ENCODE peak calls at places on chromosomes 7 and 10, in seven cellular contexts. One of them, this sample, is unnamed.

GRCh38 chr10:4730998-4731397 is 95.0 kb upstream of the AKR1E2 start:
- DNase-seq in A549: no peak
- DNase-seq in upper lobe of left lung: no peak
- DNase-seq in stomach: no peak
- DNase-seq in endothelial cell of umbilical vein: no peak
- DNase-seq in breast epithelium: no peak
- DNase-seq in transverse colon: no peak
- DNase-seq in this sample: no peak

GRCh38 chr7:66502230-66503035 is 126.2 kb upstream of the KCTD7 start:
- DNase-seq in endothelial cell of umbilical vein: no peak
- DNase-seq in A549: no peak
- DNase-seq in stomach: no peak
- DNase-seq in transverse colon: no peak
- DNase-seq in upper lobe of left lung: no peak
- DNase-seq in breast epithelium: no peak
- DNase-seq in this sample: no peak

GRCh38 chr10:3676564-3676963 is 108.4 kb downstream of the KLF6 start:
- DNase-seq in stomach: no peak
- DNase-seq in A549: no peak
- DNase-seq in transverse colon: no peak
- DNase-seq in endothelial cell of umbilical vein: no peak
- DNase-seq in breast epithelium: no peak
- DNase-seq in upper lobe of left lung: no peak
- DNase-seq in this sample: no peak

GRCh38 chr7:33773053-33773452 is 132.3 kb upstream of the BMPER start:
- DNase-seq in transverse colon: no peak
- DNase-seq in upper lobe of left lung: no peak
- DNase-seq in stomach: no peak
- DNase-seq in breast epithelium: no peak
- DNase-seq in endothelial cell of umbilical vein: peak; percentile 58
- DNase-seq in A549: no peak
- DNase-seq in this sample: no peak

GRCh38 chr10:133129854-133130495 is 30.0 kb upstream of the KNDC1 start:
- DNase-seq in A549: no peak
- DNase-seq in endothelial cell of umbilical vein: no peak
- DNase-seq in breast epithelium: peak; percentile 34
- DNase-seq in stomach: no peak
- DNase-seq in upper lobe of left lung: peak; percentile 14
- DNase-seq in transverse colon: no peak
- DNase-seq in this sample: no peak

GRCh38 chr10:30365278-30365677 is 16.2 kb upstream of the MTPAP start:
- DNase-seq in transverse colon: no peak
- DNase-seq in A549: no peak
- DNase-seq in stomach: no peak
- DNase-seq in upper lobe of left lung: no peak
- DNase-seq in breast epithelium: no peak
- DNase-seq in endothelial cell of umbilical vein: no peak
- DNase-seq in this sample: no peak

GRCh38 chr7:113622796-113623195 is 296.0 kb downstream of the PPP1R3A start:
- DNase-seq in stomach: no peak
- DNase-seq in transverse colon: no peak
- DNase-seq in upper lobe of left lung: no peak
- DNase-seq in endothelial cell of umbilical vein: no peak
- DNase-seq in A549: no peak
- DNase-seq in breast epithelium: no peak
- DNase-seq in this sample: no peak

GRCh38 chr10:92087750-92088395 is 164.3 kb downstream of the BTAF1 start:
- DNase-seq in breast epithelium: peak; percentile 58
- DNase-seq in stomach: peak; percentile 76
- DNase-seq in endothelial cell of umbilical vein: peak; percentile 91
- DNase-seq in transverse colon: peak; percentile 69
- DNase-seq in A549: peak; percentile 86
- DNase-seq in upper lobe of left lung: peak; percentile 70
- DNase-seq in this sample: peak; percentile 81

GRCh38 chr7:128322040-128322643 is 21.6 kb downstream of the RBM28 start:
- DNase-seq in upper lobe of left lung: no peak
- DNase-seq in stomach: no peak
- DNase-seq in A549: peak; percentile 54
- DNase-seq in transverse colon: no peak
- DNase-seq in endothelial cell of umbilical vein: peak; percentile 47
- DNase-seq in breast epithelium: no peak
- DNase-seq in this sample: no peak

GRCh38 chr10:9824546-9825164 is 1193.0 kb upstream of the CELF2 start:
- DNase-seq in endothelial cell of umbilical vein: no peak
- DNase-seq in breast epithelium: no peak
- DNase-seq in transverse colon: no peak
- DNase-seq in stomach: peak; percentile 50
- DNase-seq in A549: no peak
- DNase-seq in upper lobe of left lung: no peak
- DNase-seq in this sample: no peak

DNA sequence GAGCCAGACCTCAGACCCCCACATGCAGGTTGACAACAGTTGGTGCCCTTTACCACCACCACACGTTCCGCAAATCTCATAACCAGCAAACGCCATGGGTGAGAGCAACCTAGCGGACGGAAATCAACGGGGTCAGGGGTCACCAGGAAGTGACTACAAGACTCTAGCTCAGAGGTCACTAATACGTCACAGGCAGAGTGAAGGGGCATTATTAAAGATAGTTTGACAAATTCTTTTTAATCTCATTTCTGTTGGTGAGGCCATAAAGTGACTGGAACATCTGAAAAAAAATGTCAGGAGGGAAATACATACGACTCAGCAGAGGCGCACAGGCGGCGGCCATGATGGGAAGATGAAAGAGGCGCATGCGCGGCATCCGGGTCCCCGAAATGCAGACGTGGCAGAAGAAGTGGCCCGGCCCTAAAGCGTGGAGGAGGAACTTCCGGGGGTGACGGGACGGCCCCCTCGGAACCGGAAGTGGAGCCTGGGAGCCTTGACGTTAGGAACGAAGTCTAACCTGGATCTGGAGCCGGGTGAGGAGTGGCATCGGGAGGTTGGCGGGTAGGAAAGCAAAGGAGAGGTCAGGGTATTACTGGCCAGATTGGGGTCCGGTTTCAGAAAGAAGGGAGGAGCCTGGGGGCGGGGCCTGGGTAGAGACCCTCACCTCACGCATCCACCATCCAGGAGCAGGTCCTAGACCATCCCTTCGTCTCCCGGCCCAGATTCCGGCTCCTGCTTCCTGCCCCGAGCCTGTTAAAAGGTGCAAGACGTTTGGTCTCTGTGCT is at the start of gene SEC24C:
- DNase-seq in transverse colon: peak; percentile 98
- DNase-seq in upper lobe of left lung: peak; percentile 94
- DNase-seq in stomach: peak; percentile 98
- DNase-seq in A549: peak; percentile 96
- DNase-seq in breast epithelium: peak; percentile 95
- DNase-seq in endothelial cell of umbilical vein: peak; percentile 97
- DNase-seq in this sample: peak; percentile 93
- TF ChIP-seq POLR2A in transverse colon: peak; percentile 79
- TF ChIP-seq POLR2A in upper lobe of left lung: peak; percentile 70
- TF ChIP-seq POLR2A in stomach: no peak
- TF ChIP-seq POLR2A in A549: peak; percentile 53
- TF ChIP-seq POLR2A in breast epithelium: peak; percentile 52
- TF ChIP-seq POLR2A in endothelial cell of umbilical vein: peak; percentile 79
- TF ChIP-seq POLR2A in this sample: peak; percentile 20

GRCh38 chr10:82609845-82610244 is 734.9 kb downstream of the NRG3 start:
- DNase-seq in endothelial cell of umbilical vein: no peak
- DNase-seq in transverse colon: no peak
- DNase-seq in upper lobe of left lung: no peak
- DNase-seq in A549: no peak
- DNase-seq in stomach: no peak
- DNase-seq in breast epithelium: no peak
- DNase-seq in this sample: no peak
- H3K9me3 ChIP-seq in endothelial cell of umbilical vein: no peaks in the 10 kb centered on the region
- H3K9me3 ChIP-seq in transverse colon: no peaks in the 10 kb centered on the region
- H3K9me3 ChIP-seq in upper lobe of left lung: no peaks in the 10 kb centered on the region
- H3K9me3 ChIP-seq in A549: peaks cover 2% of the 10 kb centered on the region
- H3K9me3 ChIP-seq in stomach: peaks cover 5% of the 10 kb centered on the region
- H3K9me3 ChIP-seq in breast epithelium: no peaks in the 10 kb centered on the region
- H3K9me3 ChIP-seq in this sample: peaks cover 7% of the 10 kb centered on the region

GRCh38 chr7:879093-879492 is 2.7 kb downstream of the GET4 start:
- DNase-seq in A549: no peak
- DNase-seq in breast epithelium: no peak
- DNase-seq in stomach: peak; percentile 84
- DNase-seq in transverse colon: no peak
- DNase-seq in upper lobe of left lung: no peak
- DNase-seq in endothelial cell of umbilical vein: no peak
- DNase-seq in this sample: no peak
- TF ChIP-seq POLR2A in A549: no peak
- TF ChIP-seq POLR2A in breast epithelium: no peak
- TF ChIP-seq POLR2A in stomach: no peak
- TF ChIP-seq POLR2A in transverse colon: no peak
- TF ChIP-seq POLR2A in upper lobe of left lung: no peak
- TF ChIP-seq POLR2A in endothelial cell of umbilical vein: no peak
- TF ChIP-seq POLR2A in this sample: no peak

GRCh38 chr7:71486856-71487628 is 355.1 kb downstream of the GALNT17 start:
- DNase-seq in breast epithelium: no peak
- DNase-seq in transverse colon: peak; percentile 9
- DNase-seq in endothelial cell of umbilical vein: no peak
- DNase-seq in A549: no peak
- DNase-seq in stomach: no peak
- DNase-seq in upper lobe of left lung: no peak
- DNase-seq in this sample: no peak
- H3K9me3 ChIP-seq in breast epithelium: peaks cover 6% of the 10 kb centered on the region
- H3K9me3 ChIP-seq in transverse colon: no peaks in the 10 kb centered on the region
- H3K9me3 ChIP-seq in endothelial cell of umbilical vein: peaks cover 2% of the 10 kb centered on the region
- H3K9me3 ChIP-seq in A549: no peaks in the 10 kb centered on the region
- H3K9me3 ChIP-seq in stomach: no peaks in the 10 kb centered on the region
- H3K9me3 ChIP-seq in upper lobe of left lung: no peaks in the 10 kb centered on the region
- H3K9me3 ChIP-seq in this sample: no peaks in the 10 kb centered on the region

DNA sequence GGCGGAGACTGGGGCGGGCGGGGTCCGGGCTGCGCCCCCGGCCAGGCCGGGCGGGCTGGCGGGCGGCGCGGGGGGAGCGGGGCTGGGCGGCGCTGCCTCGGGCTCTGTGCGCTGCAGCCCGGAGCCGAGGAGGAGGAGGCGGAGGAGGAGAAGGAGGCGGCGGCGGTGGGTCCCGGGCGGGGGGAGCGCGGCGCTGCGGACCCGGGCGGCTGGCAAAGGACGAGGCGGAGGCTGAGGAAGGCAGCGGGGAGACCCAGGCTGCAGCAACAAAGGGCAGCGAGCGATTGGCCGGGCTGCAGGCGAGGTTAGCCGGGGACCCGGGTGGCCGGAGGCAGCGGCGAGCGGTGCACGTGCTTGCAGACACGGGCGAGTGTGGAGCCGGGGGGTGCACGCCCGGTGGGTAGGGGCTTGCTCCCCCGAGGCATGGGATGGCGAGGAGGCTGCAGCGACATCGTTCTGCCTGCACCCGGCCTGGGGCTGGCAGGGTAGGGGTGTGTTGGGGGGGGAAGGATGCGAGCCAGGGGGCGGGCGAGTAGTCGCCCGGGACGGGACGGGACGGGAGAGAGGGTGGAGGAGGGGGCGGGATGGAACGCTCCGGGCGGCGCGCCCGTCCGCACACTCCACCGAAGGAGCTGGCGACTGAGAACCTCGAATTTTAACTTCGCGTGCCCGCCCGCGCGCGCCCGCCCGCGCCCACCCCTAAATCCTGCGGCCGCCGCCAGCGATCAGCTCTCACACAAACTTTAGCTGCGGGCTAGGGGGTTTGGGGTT is 844 bp upstream of the KAT6B start:
- DNase-seq in A549: no peak
- DNase-seq in transverse colon: peak; percentile 54
- DNase-seq in endothelial cell of umbilical vein: no peak
- DNase-seq in upper lobe of left lung: peak; percentile 41
- DNase-seq in breast epithelium: peak; percentile 59
- DNase-seq in stomach: peak; percentile 43
- DNase-seq in this sample: no peak
- TF ChIP-seq POLR2A in A549: peak; percentile 40
- TF ChIP-seq POLR2A in transverse colon: peak; percentile 4
- TF ChIP-seq POLR2A in endothelial cell of umbilical vein: peak; percentile 34
- TF ChIP-seq POLR2A in upper lobe of left lung: peak; percentile 7
- TF ChIP-seq POLR2A in breast epithelium: no peak
- TF ChIP-seq POLR2A in stomach: no peak
- TF ChIP-seq POLR2A in this sample: no peak

GRCh38 chr10:32366111-32366510 is 19.2 kb upstream of the EPC1 start:
- DNase-seq in stomach: no peak
- DNase-seq in A549: no peak
- DNase-seq in transverse colon: no peak
- DNase-seq in upper lobe of left lung: no peak
- DNase-seq in endothelial cell of umbilical vein: no peak
- DNase-seq in breast epithelium: no peak
- DNase-seq in this sample: no peak
- H3K9me3 ChIP-seq in stomach: no peaks in the 10 kb centered on the region
- H3K9me3 ChIP-seq in A549: no peaks in the 10 kb centered on the region
- H3K9me3 ChIP-seq in transverse colon: no peaks in the 10 kb centered on the region
- H3K9me3 ChIP-seq in upper lobe of left lung: no peaks in the 10 kb centered on the region
- H3K9me3 ChIP-seq in endothelial cell of umbilical vein: no peaks in the 10 kb centered on the region
- H3K9me3 ChIP-seq in breast epithelium: no peaks in the 10 kb centered on the region
- H3K9me3 ChIP-seq in this sample: no peaks in the 10 kb centered on the region

GRCh38 chr7:77537136-77537594 is at the start of gene PTPN12:
- DNase-seq in A549: no peak
- DNase-seq in breast epithelium: peak; percentile 65
- DNase-seq in transverse colon: no peak
- DNase-seq in stomach: no peak
- DNase-seq in upper lobe of left lung: no peak
- DNase-seq in endothelial cell of umbilical vein: no peak
- DNase-seq in this sample: peak; percentile 47

GRCh38 chr7:77538186-77538907 is 1.3 kb downstream of the PTPN12 start:
- DNase-seq in stomach: peak; percentile 82
- DNase-seq in breast epithelium: peak; percentile 77
- DNase-seq in A549: peak; percentile 97
- DNase-seq in upper lobe of left lung: peak; percentile 96
- DNase-seq in transverse colon: peak; percentile 89
- DNase-seq in endothelial cell of umbilical vein: peak; percentile 95
- DNase-seq in this sample: peak; percentile 92

GRCh38 chr7:77536413-77537135 is 521 bp upstream of the PTPN12 start:
- DNase-seq in A549: peak; percentile 95
- DNase-seq in endothelial cell of umbilical vein: peak; percentile 96
- DNase-seq in upper lobe of left lung: peak; percentile 98
- DNase-seq in breast epithelium: peak; percentile 97
- DNase-seq in transverse colon: peak; percentile 99
- DNase-seq in stomach: peak; percentile 98
- DNase-seq in this sample: peak; percentile 94

GRCh38 chr7:77538908-77539212 is 1.8 kb downstream of the PTPN12 start:
- DNase-seq in breast epithelium: no peak
- DNase-seq in endothelial cell of umbilical vein: no peak
- DNase-seq in transverse colon: no peak
- DNase-seq in upper lobe of left lung: no peak
- DNase-seq in A549: no peak
- DNase-seq in stomach: no peak
- DNase-seq in this sample: no peak

DNA sequence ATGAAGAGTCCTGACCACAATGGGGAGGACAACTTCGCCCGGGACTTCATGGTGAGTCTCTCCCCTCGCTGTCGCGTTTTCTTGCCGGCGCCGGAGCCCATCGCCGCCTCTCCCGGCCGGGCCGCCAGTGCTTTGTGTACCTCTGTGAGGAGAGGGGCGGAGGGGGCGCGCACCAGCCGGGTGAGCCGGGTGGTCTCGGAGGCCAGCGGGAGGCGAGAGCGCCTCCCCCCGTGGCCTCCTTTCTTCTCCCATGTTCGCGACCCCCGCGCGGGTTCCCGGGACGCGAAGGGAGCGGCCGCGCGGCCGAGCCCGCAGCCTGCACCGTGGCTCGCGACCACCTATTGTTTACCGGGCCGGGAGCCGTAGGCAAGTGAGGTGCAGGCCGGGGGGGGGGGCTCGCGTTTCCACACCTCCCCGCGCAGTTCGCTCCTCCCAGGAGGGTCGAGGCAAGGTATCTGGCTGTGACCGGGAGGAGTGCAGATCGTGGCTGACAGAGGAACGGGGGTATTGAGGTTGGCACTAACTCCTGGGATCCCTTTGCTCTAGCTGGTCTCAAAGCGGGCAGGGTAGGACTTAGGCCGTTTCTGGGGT is 595 bp downstream of the PTPN12 start:
- DNase-seq in transverse colon: peak; percentile 47
- DNase-seq in stomach: peak; percentile 39
- DNase-seq in upper lobe of left lung: peak; percentile 35
- DNase-seq in A549: peak; percentile 60
- DNase-seq in endothelial cell of umbilical vein: no peak
- DNase-seq in breast epithelium: no peak
- DNase-seq in this sample: no peak
- TF ChIP-seq POLR2A in transverse colon: peak; percentile 42
- TF ChIP-seq POLR2A in stomach: no peak
- TF ChIP-seq POLR2A in upper lobe of left lung: peak; percentile 45
- TF ChIP-seq POLR2A in A549: peak; percentile 36
- TF ChIP-seq POLR2A in endothelial cell of umbilical vein: no peak
- TF ChIP-seq POLR2A in breast epithelium: peak; percentile 9
- TF ChIP-seq POLR2A in this sample: no peak

This sample was measured in tibial nerve.